ENCODE peak calls at places on chromosomes 2 and 18, in four cellular contexts. One of them, this sample, is unnamed.

GRCh38 chr2:112869258-112869842 is 32.8 kb upstream of the IL1B start:
- DNase-seq in GM12878: no peak
- DNase-seq in HepG2: no peak
- DNase-seq in H1: no peak
- DNase-seq in this sample: no peak

GRCh38 chr2:162607915-162608314 is 230.7 kb downstream of the KCNH7 start:
- DNase-seq in GM12878: no peak
- DNase-seq in H1: no peak
- DNase-seq in HepG2: peak
- DNase-seq in this sample: no peak

GRCh38 chr2:47208852-47209606 is 53.9 kb upstream of the STPG4 start:
- DNase-seq in GM12878: no peak
- DNase-seq in H1: no peak
- DNase-seq in HepG2: peak
- DNase-seq in this sample: no peak

GRCh38 chr2:10405441-10405840 is 42.7 kb downstream of the ODC1 start:
- DNase-seq in GM12878: no peak
- DNase-seq in H1: no peak
- DNase-seq in HepG2: no peak
- DNase-seq in this sample: no peak

GRCh38 chr18:36130039-36130831 is 536 bp downstream of the ELP2 start:
- DNase-seq in HepG2: no peak
- DNase-seq in GM12878: no peak
- DNase-seq in H1: no peak
- DNase-seq in this sample: no peak

GRCh38 chr2:129103922-129104878 is 785.5 kb upstream of the HS6ST1 start:
- DNase-seq in H1: no peak
- DNase-seq in GM12878: no peak
- DNase-seq in HepG2: no peak
- DNase-seq in this sample: no peak

GRCh38 chr2:217438136-217438535 is 564.7 kb downstream of the TNS1 start:
- DNase-seq in GM12878: no peak
- DNase-seq in H1: no peak
- DNase-seq in HepG2: no peak
- DNase-seq in this sample: no peak

GRCh38 chr18:59502222-59502898 is 143.3 kb upstream of the LMAN1 start:
- DNase-seq in HepG2: no peak
- DNase-seq in GM12878: no peak
- DNase-seq in H1: no peak
- DNase-seq in this sample: no peak

GRCh38 chr2:233990261-233990798 is 60.2 kb upstream of the SPP2 start:
- DNase-seq in H1: peak
- DNase-seq in GM12878: peak
- DNase-seq in HepG2: no peak
- DNase-seq in this sample: no peak

GRCh38 chr2:12701786-12702660 is 14.7 kb upstream of the TRIB2 start:
- DNase-seq in GM12878: no peak
- DNase-seq in H1: no peak
- DNase-seq in HepG2: no peak
- DNase-seq in this sample: no peak

GRCh38 chr18:36078751-36079529 is 11.6 kb upstream of the RPRD1A start:
- DNase-seq in H1: no peak
- DNase-seq in GM12878: no peak
- DNase-seq in HepG2: peak
- DNase-seq in this sample: no peak

GRCh38 chr2:108945969-108946368 is 43.1 kb downstream of the EDAR start:
- DNase-seq in HepG2: no peak
- DNase-seq in GM12878: no peak
- DNase-seq in H1: no peak
- DNase-seq in this sample: no peak

GRCh38 chr2:113117594-113118262 is 9.7 kb upstream of the IL1RN start:
- DNase-seq in GM12878: no peak
- DNase-seq in H1: peak
- DNase-seq in HepG2: no peak
- DNase-seq in this sample: no peak

GRCh38 chr18:48735070-48735676 is 196.3 kb downstream of the CTIF start:
- DNase-seq in HepG2: no peak
- DNase-seq in H1: no peak
- DNase-seq in GM12878: no peak
- DNase-seq in this sample: peak

GRCh38 chr2:140436956-140437355 is 1656.8 kb upstream of the NXPH2 start:
- DNase-seq in H1: no peak
- DNase-seq in HepG2: no peak
- DNase-seq in GM12878: no peak
- DNase-seq in this sample: no peak

GRCh38 chr2:137963535-137964065 is 673 bp upstream of the HNMT start:
- DNase-seq in GM12878: no peak
- DNase-seq in H1: no peak
- DNase-seq in HepG2: peak
- DNase-seq in this sample: no peak

GRCh38 chr2:136129601-136130000 is 11.7 kb upstream of the CXCR4 start:
- DNase-seq in H1: no peak
- DNase-seq in GM12878: no peak
- DNase-seq in HepG2: no peak
- DNase-seq in this sample: no peak

GRCh38 chr18:69763821-69764220 is 183.9 kb downstream of the CD226 start:
- DNase-seq in HepG2: no peak
- DNase-seq in H1: no peak
- DNase-seq in GM12878: no peak
- DNase-seq in this sample: no peak

GRCh38 chr18:51757525-51757924 is 560.0 kb upstream of the MEX3C start:
- DNase-seq in GM12878: no peak
- DNase-seq in H1: no peak
- DNase-seq in HepG2: peak
- DNase-seq in this sample: no peak

GRCh38 chr2:212995920-212996319 is 155.5 kb downstream of the IKZF2 start:
- DNase-seq in GM12878: no peak
- DNase-seq in H1: no peak
- DNase-seq in HepG2: no peak
- DNase-seq in this sample: no peak

GRCh38 chr18:58539659-58540380 is 89.1 kb downstream of the ALPK2 start:
- DNase-seq in GM12878: no peak
- DNase-seq in HepG2: peak
- DNase-seq in H1: no peak
- DNase-seq in this sample: no peak

GRCh38 chr2:135132314-135132713 is 80.2 kb downstream of the RAB3GAP1 start:
- DNase-seq in GM12878: no peak
- DNase-seq in HepG2: no peak
- DNase-seq in H1: no peak
- DNase-seq in this sample: no peak

DNA sequence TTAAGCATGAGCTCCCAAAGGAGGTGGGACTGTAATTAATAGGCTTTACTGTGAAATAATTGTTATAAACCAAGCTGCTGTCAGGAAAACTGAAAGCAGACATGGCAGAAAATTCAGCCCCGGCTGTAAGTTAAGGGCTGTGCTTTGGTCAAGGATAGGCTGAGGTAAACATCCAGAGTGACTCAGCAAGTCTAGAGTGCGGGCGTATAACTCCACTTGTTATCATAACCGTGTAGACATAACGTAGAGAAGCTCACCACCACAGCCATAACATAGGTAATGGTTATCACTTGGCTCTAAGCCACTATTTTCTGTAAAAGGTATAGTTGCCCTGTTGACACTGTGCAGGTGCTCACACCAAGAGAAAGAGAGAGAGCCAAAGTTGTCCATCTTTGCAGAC is 316.8 kb downstream of the DCDC2C start:
- DNase-seq in GM12878: no peak
- DNase-seq in H1: no peak
- DNase-seq in HepG2: peak
- DNase-seq in this sample: no peak
- TF ChIP-seq ZNF274 in GM12878: no peak
- TF ChIP-seq ZNF274 in H1: no peak
- TF ChIP-seq ZNF274 in HepG2: no peak
- TF ChIP-seq ZNF274 in this sample: no peak

GRCh38 chr2:205908491-205909193 is 177.3 kb downstream of the INO80D start:
- DNase-seq in HepG2: no peak
- DNase-seq in GM12878: no peak
- DNase-seq in H1: no peak
- DNase-seq in this sample: no peak
- TF ChIP-seq SUZ12 in HepG2: no peak
- TF ChIP-seq SUZ12 in GM12878: no peak
- TF ChIP-seq SUZ12 in H1: no peak
- TF ChIP-seq SUZ12 in this sample: no peak

DNA sequence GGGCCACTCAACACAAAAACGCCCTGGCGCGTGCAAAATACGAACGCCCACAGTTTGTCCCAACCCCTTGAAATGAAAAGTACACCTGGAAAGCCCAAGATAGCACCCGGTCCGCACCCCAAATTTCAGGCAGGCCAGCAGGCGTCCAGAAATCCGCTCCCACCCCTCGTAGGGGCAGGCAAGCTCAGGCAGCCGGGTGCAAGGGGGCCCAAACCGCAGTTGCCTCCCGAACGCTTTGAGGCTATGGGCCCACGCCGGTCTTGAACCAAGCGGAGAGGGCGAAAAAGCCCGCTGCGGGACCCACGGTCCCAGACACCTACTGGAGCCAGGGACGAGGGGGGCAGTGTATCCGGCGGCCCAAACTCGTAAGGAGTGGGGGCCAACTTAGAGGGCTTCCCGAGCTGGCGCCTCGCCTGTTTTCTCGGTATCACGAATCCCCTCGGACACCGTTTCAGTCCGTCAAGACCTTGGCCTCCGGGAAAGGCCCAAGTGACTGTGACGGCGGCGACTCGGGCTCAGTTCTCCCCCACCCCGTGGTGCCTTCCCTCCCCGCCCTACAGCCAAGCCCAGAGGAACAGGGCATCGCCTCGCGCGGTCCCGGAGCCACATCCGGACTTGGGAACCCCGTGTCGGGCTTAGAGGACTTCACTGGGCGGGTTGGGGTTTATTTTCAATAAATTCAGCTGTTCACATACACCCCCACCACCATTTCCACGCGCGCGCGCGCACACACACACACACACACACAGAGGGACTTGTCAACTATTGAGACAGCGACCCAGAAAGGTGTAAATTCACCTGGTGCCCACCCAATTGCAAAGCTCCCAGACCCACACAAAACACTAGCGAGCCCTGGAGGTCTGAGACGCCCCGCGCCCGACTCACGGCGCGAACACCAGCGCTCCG is 6.2 kb upstream of the SATB2 start:
- DNase-seq in GM12878: no peak
- DNase-seq in HepG2: no peak
- DNase-seq in H1: peak
- DNase-seq in this sample: no peak
- TF ChIP-seq ZNF274 in GM12878: no peak
- TF ChIP-seq ZNF274 in HepG2: no peak
- TF ChIP-seq ZNF274 in H1: no peak
- TF ChIP-seq ZNF274 in this sample: no peak

GRCh38 chr2:96264086-96264485 is 1.7 kb downstream of the TMEM127 start:
- DNase-seq in H1: no peak
- DNase-seq in HepG2: no peak
- DNase-seq in GM12878: no peak
- DNase-seq in this sample: no peak

GRCh38 chr2:96264656-96265348 is 995 bp downstream of the TMEM127 start:
- DNase-seq in HepG2: peak
- DNase-seq in GM12878: no peak
- DNase-seq in H1: no peak
- DNase-seq in this sample: peak

GRCh38 chr2:96267159-96267971 is 1.3 kb downstream of the CIAO1 start:
- DNase-seq in HepG2: peak
- DNase-seq in GM12878: no peak
- DNase-seq in H1: peak
- DNase-seq in this sample: peak

GRCh38 chr2:96265840-96266569 is at the start of the genes CIAO1 and TMEM127:
- DNase-seq in GM12878: peak
- DNase-seq in H1: peak
- DNase-seq in HepG2: peak
- DNase-seq in this sample: peak

GRCh38 chr2:96265349-96265839 is 403 bp downstream of the TMEM127 start:
- DNase-seq in HepG2: peak
- DNase-seq in H1: peak
- DNase-seq in GM12878: no peak
- DNase-seq in this sample: peak
- TF ChIP-seq SUZ12 in HepG2: no peak
- TF ChIP-seq SUZ12 in H1: no peak
- TF ChIP-seq SUZ12 in GM12878: no peak
- TF ChIP-seq SUZ12 in this sample: no peak

DNA sequence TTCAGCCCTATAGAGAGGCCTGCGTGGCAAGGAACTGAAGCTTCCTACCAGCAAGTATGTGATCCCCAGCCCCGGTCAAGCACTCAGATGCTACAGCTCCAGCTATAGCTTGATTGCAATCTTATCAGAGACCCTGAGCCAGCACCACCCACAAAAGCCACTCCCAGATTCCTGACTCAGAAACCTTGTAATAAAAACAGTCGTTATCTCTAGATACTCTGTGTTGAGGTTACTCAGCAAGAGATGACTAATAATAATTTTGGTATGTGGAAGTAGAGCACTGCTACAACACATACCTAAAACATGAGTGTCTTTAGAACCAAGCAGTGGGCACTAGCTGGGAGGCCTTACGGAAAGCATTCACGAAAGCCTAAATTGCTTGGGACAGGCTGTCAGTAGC is 216.9 kb downstream of the UXS1 start:
- DNase-seq in H1: no peak
- DNase-seq in GM12878: no peak
- DNase-seq in HepG2: peak
- DNase-seq in this sample: no peak
- TF ChIP-seq ZNF274 in H1: no peak
- TF ChIP-seq ZNF274 in GM12878: no peak
- TF ChIP-seq ZNF274 in HepG2: no peak
- TF ChIP-seq ZNF274 in this sample: no peak

DNA sequence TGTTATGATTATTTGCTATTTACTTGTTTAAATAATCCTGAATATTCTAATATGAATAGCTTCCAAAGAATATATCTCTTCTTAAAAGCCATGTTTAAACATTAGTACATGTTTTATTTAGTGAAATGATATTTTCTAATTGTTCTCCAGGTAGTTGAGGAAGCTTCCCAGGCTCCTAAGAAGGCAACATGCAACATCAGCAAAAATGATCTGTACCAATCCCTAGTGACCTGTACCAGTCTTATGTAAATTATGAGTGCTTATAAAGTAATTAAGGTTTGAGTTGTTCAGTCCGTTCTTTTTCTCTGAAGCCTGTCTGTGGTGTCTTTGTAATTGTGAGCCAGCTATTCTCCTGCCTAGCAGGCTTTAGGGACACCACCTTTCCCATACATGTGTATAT is 98.2 kb downstream of the PKP4 start:
- DNase-seq in HepG2: no peak
- DNase-seq in H1: no peak
- DNase-seq in GM12878: no peak
- DNase-seq in this sample: no peak
- TF ChIP-seq SUZ12 in HepG2: no peak
- TF ChIP-seq SUZ12 in H1: no peak
- TF ChIP-seq SUZ12 in GM12878: no peak
- TF ChIP-seq SUZ12 in this sample: no peak

This sample was measured in NT2/D1.